ENCODE peak calls at places on chromosome 7, in six cellular contexts. I, M, S, K, E and B are unnamed samples.

GRCh38 chr7:108327353-108327752 is 128.9 kb downstream of the NRCAM start:
- DNase-seq in I (no peak), M (no peak), S (no peak), K (no peak), E (no peak), B (no peak)

GRCh38 chr7:118280319-118281012 is 56.0 kb downstream of the ANKRD7 start:
- DNase-seq in I (peak), M (no peak), S (no peak), K (no peak), E (no peak), B (peak)

GRCh38 chr7:87199241-87199640 is 20.3 kb downstream of the TMEM243 start:
- DNase-seq in I (no peak), M (no peak), S (no peak), K (no peak), E (no peak), B (no peak)

GRCh38 chr7:40232242-40232929 is 97.6 kb downstream of the SUGCT start:
- DNase-seq in I (peak), M (peak), S (peak), K (peak), E (peak), B (peak)

GRCh38 chr7:45069444-45070253 is 19.1 kb downstream of the NACAD start:
- DNase-seq in I (no peak), M (no peak), S (no peak), K (no peak), E (no peak), B (no peak)

GRCh38 chr7:20409961-20410360 is 79.3 kb downstream of the ITGB8 start:
- DNase-seq in I (no peak), M (no peak), S (no peak), K (no peak), E (no peak), B (no peak)

GRCh38 chr7:1555813-1556540 is at the start of gene TMEM184A:
- DNase-seq in I (peak), M (no peak), S (peak), K (no peak), E (peak), B (peak)

GRCh38 chr7:102978280-102978679 is 65.5 kb downstream of the LRRC17 start:
- DNase-seq in I (no peak), M (peak), S (no peak), K (peak), E (no peak), B (peak)

GRCh38 chr7:42566981-42567510 is 330.0 kb upstream of the GLI3 start:
- DNase-seq in I (no peak), M (no peak), S (no peak), K (no peak), E (no peak), B (no peak)

GRCh38 chr7:105990726-105991465 is 27.8 kb downstream of the CDHR3 start:
- DNase-seq in I (peak), M (no peak), S (no peak), K (no peak), E (peak), B (no peak)

GRCh38 chr7:83306487-83306886 is 143.8 kb upstream of the PCLO start:
- DNase-seq in I (no peak), M (no peak), S (no peak), K (no peak), E (no peak), B (no peak)

GRCh38 chr7:158366916-158367633 is 220.5 kb downstream of the PTPRN2 start:
- DNase-seq in I (no peak), M (no peak), S (no peak), K (no peak), E (peak), B (no peak)

GRCh38 chr7:22601812-22602568 is 102.0 kb upstream of the STEAP1B start:
- DNase-seq in I (no peak), M (no peak), S (no peak), K (no peak), E (no peak), B (no peak)

GRCh38 chr7:112452102-112452888 is 2.0 kb downstream of the IFRD1 start:
- DNase-seq in I (peak), M (no peak), S (no peak), K (peak), E (no peak), B (peak)

GRCh38 chr7:105261689-105262088 is 127.0 kb downstream of the SRPK2 start:
- DNase-seq in I (no peak), M (no peak), S (no peak), K (peak), E (peak), B (peak)

GRCh38 chr7:44980393-44981034 is 1.7 kb upstream of the MYO1G start:
- DNase-seq in I (no peak), M (no peak), S (peak), K (peak), E (no peak), B (no peak)

GRCh38 chr7:101936223-101936611 is 118.8 kb downstream of the CUX1 start:
- DNase-seq in I (no peak), M (no peak), S (no peak), K (no peak), E (no peak), B (no peak)

GRCh38 chr7:127629268-127629854 is 11.4 kb upstream of the PAX4 start:
- DNase-seq in I (peak), M (no peak), S (no peak), K (no peak), E (no peak), B (peak)

GRCh38 chr7:26533163-26533562 is 241.5 kb downstream of the SNX10 start:
- DNase-seq in I (no peak), M (no peak), S (no peak), K (no peak), E (no peak), B (no peak)

GRCh38 chr7:105141068-105141467 is 127.1 kb downstream of the KMT2E start:
- DNase-seq in I (peak), M (peak), S (no peak), K (peak), E (no peak), B (no peak)

GRCh38 chr7:33109758-33110238 is 594 bp upstream of the RP9 start:
- DNase-seq in I (peak), M (no peak), S (no peak), K (no peak), E (peak), B (no peak)

GRCh38 chr7:46969303-46970130 is 612.4 kb downstream of the TNS3 start:
- DNase-seq in I (no peak), M (peak), S (no peak), K (no peak), E (no peak), B (no peak)

GRCh38 chr7:157432541-157432956 is 95.7 kb downstream of the DNAJB6 start:
- DNase-seq in I (peak), M (peak), S (no peak), K (peak), E (no peak), B (peak)

GRCh38 chr7:102864958-102865357 is 47.8 kb upstream of the LRRC17 start:
- DNase-seq in I (no peak), M (no peak), S (no peak), K (no peak), E (no peak), B (no peak)

GRCh38 chr7:2471396-2471795 is 4.8 kb downstream of the GRIFIN start:
- DNase-seq in I (peak), M (no peak), S (no peak), K (no peak), E (no peak), B (no peak)

GRCh38 chr7:42549212-42549611 is 312.2 kb upstream of the GLI3 start:
- DNase-seq in I (no peak), M (no peak), S (no peak), K (no peak), E (no peak), B (no peak)

GRCh38 chr7:157979631-157980340 is 607.8 kb downstream of the PTPRN2 start:
- DNase-seq in I (no peak), M (no peak), S (no peak), K (no peak), E (no peak), B (no peak)

GRCh38 chr7:110539216-110539615 is 551.7 kb upstream of the LRRN3 start:
- DNase-seq in I (no peak), M (no peak), S (no peak), K (no peak), E (no peak), B (no peak)

GRCh38 chr7:36147361-36147760 is 5.7 kb upstream of the EEPD1 start:
- DNase-seq in I (no peak), M (no peak), S (no peak), K (no peak), E (no peak), B (no peak)

GRCh38 chr7:73992104-73992562 is 35.8 kb upstream of the ELN start:
- DNase-seq in I (no peak), M (no peak), S (no peak), K (peak), E (no peak), B (no peak)